ENCODE peak calls at places on chromosomes 5 and 9, in four cellular contexts. R, V, F and H are unnamed samples.

GRCh38 chr5:88606173-88606572 is 276.8 kb downstream of the MEF2C start:
- DNase-seq in R (no peak), V (no peak), F (no peak), H (no peak)

GRCh38 chr9:5949103-5949699 is 58.5 kb downstream of the MLANA start:
- DNase-seq in V (no peak), F (no peak), R (peak; percentile 45), H (no peak)

GRCh38 chr9:74948897-74949296 is 3.8 kb downstream of the C9orf40 start:
- DNase-seq in F (no peak), V (no peak), R (no peak), H (no peak)

GRCh38 chr5:123997354-123998215 is 485.6 kb downstream of the CSNK1G3 start:
- DNase-seq in R (no peak), V (no peak), F (no peak), H (no peak)

GRCh38 chr9:106075991-106076390 is 381.6 kb downstream of the TMEM38B start:
- DNase-seq in R (no peak), F (no peak), V (no peak), H (no peak)

GRCh38 chr5:91928751-91929521 is 545.8 kb upstream of the ARRDC3 start:
- DNase-seq in V (no peak), R (peak; percentile 53), F (no peak), H (no peak)

GRCh38 chr9:92988215-92988731 is 41.0 kb downstream of the FGD3 start:
- DNase-seq in R (no peak), F (peak; percentile 23), V (no peak), H (no peak)

GRCh38 chr5:75536694-75537360 is 25.1 kb downstream of the POLK start:
- DNase-seq in F (no peak), V (no peak), R (no peak), H (peak; percentile 47)

GRCh38 chr5:14168793-14169262 is 25.7 kb downstream of the TRIO start:
- DNase-seq in F (no peak), R (no peak), V (no peak), H (peak; percentile 77)

GRCh38 chr9:111316796-111317195 is 13.2 kb downstream of the OR2K2 start:
- DNase-seq in F (no peak), R (no peak), V (no peak), H (no peak)

GRCh38 chr9:35828716-35829083 is at the start of gene FAM221B:
- DNase-seq in R (peak; percentile 13), V (peak; percentile 52), F (no peak), H (no peak)

GRCh38 chr9:112582371-112582770 is 95.7 kb downstream of the KIAA1958 start:
- DNase-seq in F (no peak), V (no peak), R (no peak), H (no peak)

GRCh38 chr9:70616401-70617010 is 202.0 kb upstream of the KLF9 start:
- DNase-seq in F (no peak), R (no peak), V (no peak), H (no peak)

GRCh38 chr5:149759563-149759962 is 29.5 kb downstream of the PPARGC1B start:
- DNase-seq in V (no peak), F (peak; percentile 20), R (no peak), H (no peak)

GRCh38 chr9:4887556-4887955 is 94.8 kb downstream of the RCL1 start:
- DNase-seq in F (peak; percentile 70), R (no peak), V (no peak), H (no peak)

GRCh38 chr9:78001946-78002731 is 29.5 kb downstream of the GNAQ start:
- DNase-seq in F (no peak), V (no peak), R (no peak), H (no peak)

GRCh38 chr9:127163409-127163808 is 41.0 kb upstream of the ANGPTL2 start:
- DNase-seq in F (no peak), V (no peak), R (peak; percentile 79), H (no peak)

GRCh38 chr5:171505473-171506043 is 86.1 kb downstream of the FGF18 start:
- DNase-seq in R (no peak), F (no peak), V (no peak), H (no peak)

GRCh38 chr9:135960328-135961276 is 571 bp downstream of the UBAC1 start:
- DNase-seq in R (peak; percentile 11), V (no peak), F (no peak), H (no peak)

GRCh38 chr9:33921967-33922895 is 105.3 kb downstream of the UBE2R2 start:
- DNase-seq in V (no peak), F (no peak), R (no peak), H (no peak)

GRCh38 chr5:65061974-65062353 is 293.2 kb downstream of the CWC27 start:
- DNase-seq in F (no peak), V (no peak), R (no peak), H (no peak)

DNA sequence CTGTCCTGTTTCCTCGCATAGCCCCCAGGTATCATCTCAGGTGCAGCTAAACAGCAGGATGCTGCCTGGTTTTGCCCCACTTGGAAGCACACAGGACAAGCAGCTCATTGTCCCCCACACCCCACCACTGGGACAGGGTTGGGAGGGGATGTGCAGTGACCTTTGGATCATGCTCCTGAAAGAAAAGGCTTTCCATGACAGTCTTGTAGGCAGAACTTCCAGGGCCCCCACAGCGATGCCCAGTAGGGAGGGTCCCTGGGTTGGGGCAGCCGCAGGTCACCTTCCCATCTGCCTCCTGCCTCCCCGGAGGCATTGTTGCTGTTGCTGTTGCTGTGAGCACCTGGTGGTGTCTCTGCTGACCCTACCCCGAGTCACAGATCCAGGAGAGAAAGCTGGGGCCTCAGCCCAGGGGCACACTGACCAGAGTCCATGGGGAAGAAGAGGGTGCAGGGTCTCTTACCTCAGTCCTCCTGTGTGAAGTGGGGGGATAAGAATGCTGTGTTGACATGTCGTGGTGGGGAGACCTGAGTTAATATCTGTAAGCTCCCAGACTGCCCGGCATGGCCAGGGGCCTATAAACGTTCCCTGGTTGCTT is 8.5 kb downstream of the CEP72 start:
- DNase-seq in F (peak; percentile 47), R (no peak), V (no peak), H (no peak)
- H3K36me3 ChIP-seq in F (peaks cover 18% of the 10 kb centered on the region), R (peaks cover 9% of the 10 kb centered on the region), V (peaks cover 10% of the 10 kb centered on the region), H (no peaks in the 10 kb centered on the region)

DNA sequence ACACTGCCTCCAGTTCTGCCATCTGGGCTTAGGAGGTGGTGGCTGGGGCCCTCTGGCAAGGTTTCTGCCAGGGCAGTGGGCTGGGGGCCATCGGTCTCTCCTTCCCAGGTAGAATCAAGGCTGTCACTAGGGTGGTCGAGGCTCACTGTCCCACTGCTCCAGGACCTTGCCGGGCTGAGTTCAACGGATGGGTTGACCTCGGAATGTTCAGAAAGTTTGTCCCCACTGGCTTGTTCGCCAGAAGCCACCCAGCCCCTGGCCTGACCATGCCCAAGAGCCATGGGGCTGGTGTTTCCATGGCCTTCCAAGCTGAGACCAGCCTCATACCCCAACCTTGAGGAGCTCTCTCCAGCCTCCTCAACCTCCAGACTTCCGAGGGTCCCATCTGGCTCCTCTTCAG is 10.7 kb downstream of the AKNA start:
- DNase-seq in F (no peak), V (no peak), R (no peak), H (no peak)
- H3K36me3 ChIP-seq in F (peaks cover 76% of the 10 kb centered on the region), V (peaks cover 4% of the 10 kb centered on the region), R (peaks cover 14% of the 10 kb centered on the region), H (peaks cover 31% of the 10 kb centered on the region)

GRCh38 chr5:133071983-133072531 is 20.2 kb downstream of the HSPA4 start:
- DNase-seq in R (no peak), V (no peak), F (no peak), H (no peak)
- H3K36me3 ChIP-seq in R (peaks cover 6% of the 10 kb centered on the region), V (peaks cover 10% of the 10 kb centered on the region), F (peaks cover 87% of the 10 kb centered on the region), H (peaks cover 13% of the 10 kb centered on the region)

GRCh38 chr5:66178799-66179198 is 34.7 kb downstream of the SREK1 start:
- DNase-seq in V (no peak), F (no peak), R (no peak), H (no peak)

GRCh38 chr5:66186108-66186507 is 42.0 kb downstream of the SREK1 start:
- DNase-seq in F (no peak), R (no peak), V (no peak), H (no peak)

GRCh38 chr5:66179297-66180051 is 35.4 kb downstream of the SREK1 start:
- DNase-seq in R (no peak), F (no peak), V (no peak), H (no peak)

GRCh38 chr5:66180282-66180955 is 36.3 kb downstream of the SREK1 start:
- DNase-seq in R (no peak), V (no peak), F (no peak), H (no peak)
- H3K36me3 ChIP-seq in R (peaks cover 11% of the 10 kb centered on the region), V (peaks cover 19% of the 10 kb centered on the region), F (peaks cover 73% of the 10 kb centered on the region), H (peaks cover 12% of the 10 kb centered on the region)

DNA sequence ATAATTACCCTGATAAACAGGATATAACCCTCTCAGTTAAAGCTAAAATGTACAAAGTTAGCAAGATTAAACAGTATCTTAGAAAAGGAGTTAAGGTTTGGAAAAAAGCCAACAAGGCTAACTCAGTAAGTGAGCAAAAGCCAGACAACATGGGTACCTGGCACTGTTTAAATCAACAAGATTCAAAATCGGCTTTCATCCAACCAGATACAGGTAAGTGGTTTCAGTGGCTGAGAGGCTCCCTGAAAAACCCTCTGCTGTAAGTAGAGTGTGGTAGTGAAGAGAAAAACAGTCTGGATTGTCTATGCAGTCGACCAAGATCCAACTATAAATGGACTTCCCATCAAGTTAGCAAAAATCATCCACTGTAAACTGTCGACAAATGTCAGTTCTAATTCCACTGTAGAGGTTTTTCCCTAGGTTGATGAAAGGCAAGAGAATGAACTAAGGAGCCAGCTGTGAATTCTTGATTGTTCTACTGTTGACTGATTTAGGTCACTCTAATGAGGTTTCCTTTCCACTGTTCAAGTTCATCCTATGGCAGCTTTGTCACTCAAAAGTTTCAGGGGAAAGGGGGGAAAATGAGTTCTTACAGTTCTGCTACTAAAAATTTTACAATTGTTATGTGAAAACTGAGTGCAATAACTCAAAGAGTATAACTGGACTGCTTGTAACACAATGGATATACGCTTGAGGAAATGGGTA is 27.3 kb downstream of the ETF1 start:
- DNase-seq in V (no peak), F (no peak), R (no peak), H (no peak)
- H3K36me3 ChIP-seq in V (peaks cover 20% of the 10 kb centered on the region), F (peaks cover 79% of the 10 kb centered on the region), R (peaks cover 8% of the 10 kb centered on the region), H (peaks cover 70% of the 10 kb centered on the region)

GRCh38 chr5:134794819-134795218 is 36.2 kb downstream of the DDX46 start:
- DNase-seq in R (no peak), F (no peak), V (no peak), H (no peak)
- H3K36me3 ChIP-seq in R (peaks cover 9% of the 10 kb centered on the region), F (peaks cover 92% of the 10 kb centered on the region), V (peaks cover 46% of the 10 kb centered on the region), H (peaks cover 31% of the 10 kb centered on the region)

GRCh38 chr5:175489693-175490443 is 11.5 kb downstream of the SFXN1 start:
- DNase-seq in V (no peak), F (no peak), R (no peak), H (no peak)

GRCh38 chr5:175494271-175495183 is 16.2 kb downstream of the SFXN1 start:
- DNase-seq in V (no peak), F (no peak), R (no peak), H (no peak)

GRCh38 chr5:175491223-175491622 is 12.9 kb downstream of the SFXN1 start:
- DNase-seq in F (no peak), V (no peak), R (no peak), H (no peak)

GRCh38 chr5:175493726-175494125 is 15.4 kb downstream of the SFXN1 start:
- DNase-seq in V (no peak), R (no peak), F (no peak), H (no peak)

DNA sequence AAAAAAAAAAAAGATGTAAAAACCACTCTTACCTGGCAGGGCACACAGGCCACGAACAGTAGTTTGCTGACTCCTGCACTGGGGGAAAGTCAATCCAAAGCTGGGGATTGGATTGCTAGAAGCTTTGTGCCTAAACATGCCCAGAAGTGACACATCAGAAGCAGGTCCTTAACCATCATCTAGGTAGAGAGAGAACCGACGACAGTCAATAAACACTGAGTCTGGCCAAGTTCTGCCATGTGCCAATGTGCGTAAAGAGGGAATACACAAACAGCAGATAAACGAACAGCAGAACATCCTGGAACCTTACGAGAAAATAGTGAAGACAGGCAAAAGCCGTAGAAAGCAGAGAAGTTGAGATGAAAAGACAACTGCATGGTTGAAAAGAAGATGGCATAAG is 14.9 kb downstream of the SFXN1 start:
- DNase-seq in F (no peak), R (no peak), V (no peak), H (no peak)
- H3K36me3 ChIP-seq in F (peaks cover 32% of the 10 kb centered on the region), R (peaks cover 13% of the 10 kb centered on the region), V (peaks cover 8% of the 10 kb centered on the region), H (peaks cover 58% of the 10 kb centered on the region)